ENCODE peak calls at places on chromosomes 5 and 9, in seven cellular contexts. One of them, this sample, is unnamed.

GRCh38 chr5:74433255-74434123 is 207.0 kb downstream of the ENC1 start:
- DNase-seq in activated CD8-positive, alpha-beta memory T cell treated with anti-CD3 and anti-CD28 coated beads, Interleukin-2, amount 50 U/mL, for 48 hours: no peak
- DNase-seq in activated gamma-delta T cell treated with Interleukin-2 at 50 U/mL for 16 hours: no peak
- DNase-seq in ACHN: no peak
- DNase-seq in BJ: no peak
- DNase-seq in heart right ventricle: no peak
- DNase-seq in GM13976: peak
- DNase-seq in this sample: no peak

GRCh38 chr5:71631070-71631469 is 43.9 kb downstream of the MCCC2 start:
- DNase-seq in GM13976: no peak
- DNase-seq in activated CD8-positive, alpha-beta memory T cell treated with anti-CD3 and anti-CD28 coated beads, Interleukin-2, amount 50 U/mL, for 48 hours: no peak
- DNase-seq in ACHN: no peak
- DNase-seq in heart right ventricle: peak
- DNase-seq in activated gamma-delta T cell treated with Interleukin-2 at 50 U/mL for 16 hours: no peak
- DNase-seq in BJ: no peak
- DNase-seq in this sample: no peak

GRCh38 chr9:33924978-33925797 is 108.2 kb downstream of the UBE2R2 start:
- DNase-seq in ACHN: peak
- DNase-seq in BJ: no peak
- DNase-seq in GM13976: peak
- DNase-seq in activated CD8-positive, alpha-beta memory T cell treated with anti-CD3 and anti-CD28 coated beads, Interleukin-2, amount 50 U/mL, for 48 hours: no peak
- DNase-seq in activated gamma-delta T cell treated with Interleukin-2 at 50 U/mL for 16 hours: no peak
- DNase-seq in heart right ventricle: no peak
- DNase-seq in this sample: no peak

GRCh38 chr5:541148-541887 is 17.1 kb upstream of the SLC9A3 start:
- DNase-seq in heart right ventricle: peak
- DNase-seq in BJ: no peak
- DNase-seq in activated CD8-positive, alpha-beta memory T cell treated with anti-CD3 and anti-CD28 coated beads, Interleukin-2, amount 50 U/mL, for 48 hours: no peak
- DNase-seq in ACHN: no peak
- DNase-seq in GM13976: no peak
- DNase-seq in activated gamma-delta T cell treated with Interleukin-2 at 50 U/mL for 16 hours: peak
- DNase-seq in this sample: peak

GRCh38 chr5:75167345-75167744 is 69.3 kb downstream of the ANKRD31 start:
- DNase-seq in activated CD8-positive, alpha-beta memory T cell treated with anti-CD3 and anti-CD28 coated beads, Interleukin-2, amount 50 U/mL, for 48 hours: no peak
- DNase-seq in heart right ventricle: no peak
- DNase-seq in activated gamma-delta T cell treated with Interleukin-2 at 50 U/mL for 16 hours: no peak
- DNase-seq in BJ: no peak
- DNase-seq in GM13976: no peak
- DNase-seq in ACHN: peak
- DNase-seq in this sample: no peak

GRCh38 chr9:5532790-5533189 is 22.5 kb downstream of the PDCD1LG2 start:
- DNase-seq in BJ: no peak
- DNase-seq in activated gamma-delta T cell treated with Interleukin-2 at 50 U/mL for 16 hours: no peak
- DNase-seq in activated CD8-positive, alpha-beta memory T cell treated with anti-CD3 and anti-CD28 coated beads, Interleukin-2, amount 50 U/mL, for 48 hours: no peak
- DNase-seq in ACHN: no peak
- DNase-seq in heart right ventricle: no peak
- DNase-seq in GM13976: no peak
- DNase-seq in this sample: no peak

GRCh38 chr5:5351288-5352089 is 71.0 kb upstream of the ICE1 start:
- DNase-seq in GM13976: no peak
- DNase-seq in ACHN: no peak
- DNase-seq in heart right ventricle: no peak
- DNase-seq in BJ: no peak
- DNase-seq in activated gamma-delta T cell treated with Interleukin-2 at 50 U/mL for 16 hours: no peak
- DNase-seq in activated CD8-positive, alpha-beta memory T cell treated with anti-CD3 and anti-CD28 coated beads, Interleukin-2, amount 50 U/mL, for 48 hours: no peak
- DNase-seq in this sample: no peak

GRCh38 chr5:149160291-149160787 is 19.0 kb downstream of the ABLIM3 start:
- DNase-seq in heart right ventricle: no peak
- DNase-seq in ACHN: no peak
- DNase-seq in activated CD8-positive, alpha-beta memory T cell treated with anti-CD3 and anti-CD28 coated beads, Interleukin-2, amount 50 U/mL, for 48 hours: no peak
- DNase-seq in BJ: no peak
- DNase-seq in GM13976: no peak
- DNase-seq in activated gamma-delta T cell treated with Interleukin-2 at 50 U/mL for 16 hours: no peak
- DNase-seq in this sample: no peak

GRCh38 chr5:179230061-179230461 is 115.2 kb downstream of the ADAMTS2 start:
- DNase-seq in heart right ventricle: no peak
- DNase-seq in ACHN: no peak
- DNase-seq in BJ: no peak
- DNase-seq in GM13976: no peak
- DNase-seq in activated gamma-delta T cell treated with Interleukin-2 at 50 U/mL for 16 hours: no peak
- DNase-seq in activated CD8-positive, alpha-beta memory T cell treated with anti-CD3 and anti-CD28 coated beads, Interleukin-2, amount 50 U/mL, for 48 hours: peak
- DNase-seq in this sample: peak

GRCh38 chr5:174307656-174308271 is 262.3 kb downstream of the NSG2 start:
- DNase-seq in BJ: no peak
- DNase-seq in heart right ventricle: no peak
- DNase-seq in activated CD8-positive, alpha-beta memory T cell treated with anti-CD3 and anti-CD28 coated beads, Interleukin-2, amount 50 U/mL, for 48 hours: no peak
- DNase-seq in ACHN: no peak
- DNase-seq in GM13976: no peak
- DNase-seq in activated gamma-delta T cell treated with Interleukin-2 at 50 U/mL for 16 hours: no peak
- DNase-seq in this sample: peak

GRCh38 chr9:92432972-92433548 is 8.8 kb upstream of the OMD start:
- DNase-seq in ACHN: no peak
- DNase-seq in BJ: no peak
- DNase-seq in activated gamma-delta T cell treated with Interleukin-2 at 50 U/mL for 16 hours: no peak
- DNase-seq in heart right ventricle: no peak
- DNase-seq in activated CD8-positive, alpha-beta memory T cell treated with anti-CD3 and anti-CD28 coated beads, Interleukin-2, amount 50 U/mL, for 48 hours: no peak
- DNase-seq in GM13976: no peak
- DNase-seq in this sample: no peak

GRCh38 chr5:124433170-124433569 is 313.3 kb downstream of the ZNF608 start:
- DNase-seq in BJ: no peak
- DNase-seq in heart right ventricle: no peak
- DNase-seq in ACHN: no peak
- DNase-seq in activated CD8-positive, alpha-beta memory T cell treated with anti-CD3 and anti-CD28 coated beads, Interleukin-2, amount 50 U/mL, for 48 hours: no peak
- DNase-seq in GM13976: no peak
- DNase-seq in activated gamma-delta T cell treated with Interleukin-2 at 50 U/mL for 16 hours: no peak
- DNase-seq in this sample: no peak

GRCh38 chr5:39717186-39717897 is 292.6 kb upstream of the DAB2 start:
- DNase-seq in activated CD8-positive, alpha-beta memory T cell treated with anti-CD3 and anti-CD28 coated beads, Interleukin-2, amount 50 U/mL, for 48 hours: no peak
- DNase-seq in ACHN: no peak
- DNase-seq in GM13976: no peak
- DNase-seq in activated gamma-delta T cell treated with Interleukin-2 at 50 U/mL for 16 hours: no peak
- DNase-seq in heart right ventricle: no peak
- DNase-seq in BJ: peak
- DNase-seq in this sample: no peak

GRCh38 chr9:89448381-89448780 is 49.5 kb downstream of the SEMA4D start:
- DNase-seq in activated gamma-delta T cell treated with Interleukin-2 at 50 U/mL for 16 hours: peak
- DNase-seq in activated CD8-positive, alpha-beta memory T cell treated with anti-CD3 and anti-CD28 coated beads, Interleukin-2, amount 50 U/mL, for 48 hours: no peak
- DNase-seq in BJ: no peak
- DNase-seq in GM13976: peak
- DNase-seq in heart right ventricle: no peak
- DNase-seq in ACHN: no peak
- DNase-seq in this sample: no peak